ENCODE peak calls at places on chromosomes 11 and 22, in nine cellular contexts. Q is T47D; R is stimulated activated CD4-positive, alpha-beta T cell treated with anti-CD3 and anti-CD28 coated beads, Interleukin-1b, Interleukin-23, amount 100 ng/mL, for 24 hours; T is fibroblast of pulmonary artery; I is AG10803; O is AG08396; S is HCEC 1CT; F is T-helper 17 cell; Y is substantia nigra. E is an unnamed sample.

GRCh38 chr11:48091426-48092102 is 111.2 kb downstream of the PTPRJ start:
- DNase-seq in R (no peak), I (no peak), S (no peak), O (no peak), F (no peak), Y (no peak), Q (no peak), T (no peak), E (no peak)

GRCh38 chr11:66006891-66007176 is 4.5 kb downstream of the BANF1 start:
- DNase-seq in F (no peak), I (no peak), T (no peak), R (no peak), O (no peak), S (no peak), Y (no peak), Q (no peak), E (no peak)

GRCh38 chr11:93514712-93515111 is 28.5 kb downstream of the SMCO4 start:
- DNase-seq in O (no peak), F (no peak), Q (no peak), T (no peak), R (no peak), I (no peak), S (no peak), Y (no peak), E (no peak)

GRCh38 chr11:60992842-60993409 is 21.4 kb downstream of the CD6 start:
- DNase-seq in O (no peak), Y (no peak), S (no peak), I (no peak), F (no peak), T (no peak), R (no peak), Q (no peak), E (no peak)

GRCh38 chr22:50329236-50329635 is 2.4 kb upstream of the DENND6B start:
- DNase-seq in Q (no peak), F (no peak), T (peak; percentile 20), I (peak; percentile 52), R (no peak), S (peak; percentile 45), Y (no peak), O (no peak), E (no peak)

GRCh38 chr22:37210041-37210803 is 2.1 kb downstream of the SSTR3 start:
- DNase-seq in Y (no peak), O (no peak), T (no peak), F (peak; percentile 4), I (no peak), S (no peak), R (no peak), Q (no peak), E (no peak)

GRCh38 chr11:9740202-9740881 is 76.5 kb downstream of the SWAP70 start:
- DNase-seq in F (no peak), T (no peak), R (no peak), S (no peak), Q (no peak), Y (no peak), O (no peak), I (no peak), E (no peak)

GRCh38 chr22:41237707-41238569 is 2.8 kb downstream of the CHADL start:
- DNase-seq in F (peak; percentile 70), R (peak; percentile 31), S (no peak), O (peak; percentile 78), Q (no peak), T (peak; percentile 36), Y (no peak), I (peak; percentile 31), E (no peak)

GRCh38 chr11:130582176-130582575 is 133.7 kb downstream of the ADAMTS15 start:
- DNase-seq in T (no peak), Q (no peak), S (no peak), R (no peak), Y (no peak), O (no peak), I (no peak), F (no peak), E (no peak)